ENCODE peak calls at places on chromosomes 6 and 20, in eight cellular contexts. Q is cardiac muscle cell, E is suprapubic skin, L is A549, J is fibroblast of lung, S is lower lobe of right lung, R is dorsolateral prefrontal cortex, D is Peyer's patch. B is an unnamed sample.

GRCh38 chr6:39555136-39555535 is 170.1 kb downstream of the KIF6 start:
- DNase-seq in R (no peak), S (no peak), E (no peak), J (no peak), L (no peak), D (no peak), Q (no peak), B (no peak)

GRCh38 chr6:44642870-44643522 is 255.5 kb downstream of the CDC5L start:
- DNase-seq in D (no peak), Q (no peak), L (peak; percentile 5), S (no peak), R (no peak), J (peak; percentile 66), E (no peak), B (no peak)

GRCh38 chr6:129774697-129775447 is 64.9 kb upstream of the ARHGAP18 start:
- DNase-seq in L (peak; percentile 66), J (peak; percentile 73), Q (peak; percentile 90), R (peak; percentile 71), S (peak; percentile 57), E (no peak), D (peak; percentile 83), B (no peak)

GRCh38 chr20:35215066-35215956 is 11.2 kb upstream of the MMP24 start:
- DNase-seq in L (peak; percentile 88), J (peak; percentile 88), D (no peak), E (no peak), S (no peak), Q (peak; percentile 53), R (no peak), B (no peak)

GRCh38 chr20:5268449-5268848 is 48.3 kb downstream of the PROKR2 start:
- DNase-seq in R (no peak), J (no peak), D (no peak), Q (no peak), L (no peak), E (no peak), S (no peak), B (no peak)

GRCh38 chr6:76166297-76166696 is 93.8 kb upstream of the IMPG1 start:
- DNase-seq in Q (no peak), R (no peak), J (no peak), E (no peak), L (no peak), S (no peak), D (no peak), B (no peak)

GRCh38 chr6:43274916-43275597 is 23.0 kb upstream of the SLC22A7 start:
- DNase-seq in R (no peak), S (no peak), J (no peak), E (no peak), Q (no peak), D (peak; percentile 82), L (no peak), B (no peak)

GRCh38 chr20:52684176-52684575 is 288.0 kb upstream of the TSHZ2 start:
- DNase-seq in Q (no peak), L (no peak), R (peak; percentile 69), J (no peak), E (no peak), D (no peak), S (no peak), B (no peak)

GRCh38 chr6:151389640-151390275 is 1.6 kb downstream of the ZBTB2 start:
- DNase-seq in S (peak; percentile 65), J (peak; percentile 65), L (no peak), R (peak; percentile 66), Q (peak; percentile 80), D (peak; percentile 76), E (peak; percentile 86), B (no peak)

GRCh38 chr6:3291346-3291745 is 32.6 kb downstream of the PSMG4 start:
- DNase-seq in E (no peak), S (no peak), D (no peak), J (no peak), L (no peak), Q (no peak), R (peak; percentile 2), B (no peak)

GRCh38 chr6:75280131-75280855 is 4.3 kb downstream of the TMEM30A start:
- DNase-seq in L (no peak), E (no peak), Q (no peak), R (no peak), J (peak; percentile 50), S (no peak), D (no peak), B (no peak)

GRCh38 chr6:101445527-101445926 is 52.0 kb downstream of the GRIK2 start:
- DNase-seq in R (no peak), Q (no peak), J (peak; percentile 78), L (no peak), E (no peak), D (no peak), S (no peak), B (no peak)

GRCh38 chr6:1620504-1621327 is 11.0 kb downstream of the FOXC1 start:
- DNase-seq in R (no peak), L (no peak), E (no peak), J (no peak), D (no peak), S (peak; percentile 24), Q (no peak), B (peak; percentile 75)

GRCh38 chr20:35698298-35699126 is 640 bp downstream of the NFS1 start:
- DNase-seq in D (no peak), S (no peak), L (no peak), Q (peak; percentile 23), R (no peak), J (peak; percentile 21), E (no peak), B (no peak)

DNA sequence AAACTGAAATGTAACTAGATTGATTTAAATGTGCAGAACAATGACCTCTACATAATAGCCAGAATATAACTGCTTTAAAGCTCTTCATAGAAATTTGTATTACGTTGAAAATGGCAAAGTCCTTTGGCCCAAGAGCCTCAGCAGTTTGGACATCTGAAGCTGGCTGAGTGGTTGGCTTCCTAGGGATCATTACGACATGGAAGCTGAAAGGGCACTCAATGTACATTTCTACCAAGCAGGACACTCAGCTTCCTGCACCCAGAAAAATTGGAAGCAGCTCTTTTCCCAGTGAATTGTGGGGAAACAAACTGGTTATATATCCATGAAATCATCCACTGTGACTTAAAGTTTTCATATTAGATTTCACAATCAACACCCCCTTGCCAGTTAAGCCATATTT is 40.2 kb upstream of the TNFRSF21 start:
- DNase-seq in R (no peak), S (no peak), L (no peak), E (no peak), J (no peak), Q (peak; percentile 45), D (no peak), B (no peak)
- TF ChIP-seq CTCF in R (no peak), S (no peak), L (no peak), E (no peak), J (no peak), Q (no peak), D (no peak), B (no peak)

GRCh38 chr20:49682798-49683197 is 30.9 kb downstream of the B4GALT5 start:
- DNase-seq in E (no peak), S (no peak), D (no peak), Q (no peak), J (no peak), L (no peak), R (no peak), B (no peak)
- H3K4me3 ChIP-seq in E (no peak overlapping the region), S (no peak overlapping the region), D (no peak overlapping the region), Q (no peak overlapping the region), J (no peak overlapping the region), L (no peak overlapping the region), R (no peak overlapping the region), B (no peak overlapping the region)

DNA sequence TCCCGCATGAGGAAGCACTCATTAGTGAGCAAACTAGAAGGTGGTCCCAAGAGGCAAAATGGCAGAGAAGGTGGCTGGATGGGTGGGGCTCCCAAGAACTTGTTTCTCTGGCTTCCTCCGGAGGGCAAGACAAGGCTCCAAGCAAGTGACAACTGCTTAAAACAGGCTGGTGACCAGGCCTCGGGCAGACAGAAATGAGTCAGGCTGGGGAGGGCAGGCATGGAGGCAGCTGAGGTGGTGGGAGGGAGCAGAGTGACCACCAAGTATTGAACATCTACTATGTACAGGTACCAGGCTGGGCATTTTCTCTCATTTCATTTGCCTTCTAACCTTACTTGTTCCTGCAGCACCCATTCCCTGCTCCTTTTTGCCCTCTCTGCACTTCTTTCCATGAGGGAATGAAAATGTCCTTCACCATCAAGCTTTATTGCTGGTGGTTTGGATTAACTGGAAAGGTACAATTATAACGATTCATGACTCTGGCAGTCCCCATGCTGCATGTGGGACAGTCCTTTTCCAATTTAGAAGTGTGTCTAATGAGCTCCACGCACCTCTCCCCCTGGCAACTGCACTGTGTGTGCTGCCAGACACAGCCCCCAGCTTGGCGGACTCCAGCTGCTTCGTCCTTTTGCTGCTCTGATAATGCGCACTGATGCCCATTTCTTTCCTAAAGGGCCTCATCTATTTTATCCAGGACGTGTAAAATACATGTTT is 33.2 kb downstream of the TNXB start:
- DNase-seq in S (no peak), R (no peak), J (no peak), D (no peak), E (no peak), Q (no peak), L (no peak), B (no peak)
- H3K27ac ChIP-seq in S (no peak overlapping the region), R (no peak overlapping the region), J (no peak overlapping the region), D (no peak overlapping the region), E (peak overlapping the region; percentile 40), Q (no peak overlapping the region), L (no peak overlapping the region), B (peak overlapping the region; percentile 34)

GRCh38 chr20:44648579-44648978 is 2.9 kb downstream of the ADA start:
- DNase-seq in J (no peak), R (no peak), E (no peak), D (no peak), Q (no peak), L (no peak), S (no peak), B (no peak)

GRCh38 chr20:44653536-44653935 is 2.0 kb upstream of the ADA start:
- DNase-seq in R (no peak), D (no peak), S (no peak), Q (no peak), J (no peak), E (no peak), L (no peak), B (no peak)

GRCh38 chr20:44649976-44650375 is 1.5 kb downstream of the ADA start:
- DNase-seq in L (no peak), Q (no peak), S (no peak), D (no peak), R (no peak), E (no peak), J (no peak), B (no peak)

GRCh38 chr20:44650777-44651493 is 564 bp downstream of the ADA start:
- DNase-seq in J (no peak), L (peak; percentile 31), D (peak; percentile 67), S (no peak), E (no peak), R (no peak), Q (peak; percentile 19), B (no peak)

DNA sequence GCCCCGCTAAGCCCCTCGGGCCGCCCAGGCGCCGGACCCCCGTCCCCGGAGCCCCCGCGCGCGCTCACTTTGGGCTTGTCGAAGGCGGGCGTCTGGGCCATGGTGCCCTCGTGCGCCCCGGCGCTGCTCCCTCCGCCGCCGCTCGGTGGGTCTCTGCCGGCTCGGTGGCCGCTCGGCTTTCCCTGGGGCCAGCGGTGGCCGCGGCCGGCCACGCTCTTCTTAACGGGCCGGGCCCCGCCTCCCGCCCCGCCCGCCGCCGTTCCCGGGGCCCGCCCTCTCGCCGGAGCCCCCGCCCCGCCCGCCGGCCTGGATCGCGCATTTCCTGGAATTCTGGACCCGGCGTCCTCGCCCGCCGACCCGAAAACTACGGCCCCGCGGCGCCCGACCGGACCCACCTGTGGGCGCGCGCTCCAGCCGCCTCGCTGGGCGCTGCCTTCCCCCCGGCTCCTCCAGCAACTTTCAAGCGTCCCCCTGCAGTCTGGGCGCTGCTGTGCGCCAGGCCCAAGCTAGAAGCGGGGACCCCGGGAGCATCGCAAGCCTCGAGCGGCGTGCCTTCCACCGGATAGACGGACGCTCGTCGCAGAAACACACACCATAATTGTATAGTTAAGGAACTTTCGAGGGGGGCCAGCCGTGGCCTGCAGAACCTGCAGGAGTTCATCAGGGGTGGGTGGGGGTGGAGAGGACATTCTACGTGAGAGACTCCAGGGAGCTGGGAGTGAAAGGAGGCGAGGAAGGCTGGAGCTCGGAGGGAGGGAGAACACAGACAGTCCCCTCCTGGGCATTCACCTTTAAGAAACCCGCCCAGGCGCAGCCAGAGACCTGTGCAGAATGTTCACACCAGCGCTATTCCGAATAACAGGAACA is at the start of gene ADA:
- DNase-seq in R (no peak), L (peak; percentile 62), D (peak; percentile 78), E (no peak), Q (peak; percentile 63), J (peak; percentile 38), S (peak; percentile 72), B (no peak)
- TF ChIP-seq CTCF in R (no peak), L (no peak), D (no peak), E (no peak), Q (peak; percentile 11), J (no peak), S (no peak), B (no peak)

B was measured in coronary artery.